ENCODE peak calls at places on chromosomes 7 and 10, in eight cellular contexts. One of them, this sample, is unnamed. For H3K4me1, the result is how much of the 10 kb centered on the place peaks cover.

GRCh38 chr10:97779975-97780374 is 8.2 kb upstream of the SFRP5 start:
- DNase-seq in GM12878: no peak
- DNase-seq in H1: no peak
- DNase-seq in A549: no peak
- DNase-seq in endothelial cell of umbilical vein: no peak
- DNase-seq in K562: no peak
- DNase-seq in SK-N-SH: no peak
- DNase-seq in HepG2: no peak
- DNase-seq in this sample: no peak

GRCh38 chr10:100132427-100132826 is 50.8 kb upstream of the CPN1 start:
- DNase-seq in GM12878: no peak
- DNase-seq in H1: no peak
- DNase-seq in A549: no peak
- DNase-seq in endothelial cell of umbilical vein: no peak
- DNase-seq in K562: no peak
- DNase-seq in SK-N-SH: no peak
- DNase-seq in HepG2: no peak
- DNase-seq in this sample: no peak

GRCh38 chr7:11328309-11328708 is 354.6 kb downstream of the PHF14 start:
- DNase-seq in GM12878: no peak
- DNase-seq in H1: no peak
- DNase-seq in A549: no peak
- DNase-seq in endothelial cell of umbilical vein: no peak
- DNase-seq in K562: no peak
- DNase-seq in SK-N-SH: no peak
- DNase-seq in HepG2: no peak
- DNase-seq in this sample: no peak

GRCh38 chr10:23918839-23919238 is 290.1 kb upstream of the KIAA1217 start:
- DNase-seq in GM12878: no peak
- DNase-seq in H1: peak
- DNase-seq in A549: no peak
- DNase-seq in endothelial cell of umbilical vein: no peak
- DNase-seq in K562: no peak
- DNase-seq in SK-N-SH: no peak
- DNase-seq in HepG2: no peak
- DNase-seq in this sample: no peak

GRCh38 chr7:102313997-102314780 is 27.5 kb downstream of the SH2B2 start:
- DNase-seq in GM12878: no peak
- DNase-seq in H1: no peak
- DNase-seq in A549: no peak
- DNase-seq in endothelial cell of umbilical vein: no peak
- DNase-seq in K562: no peak
- DNase-seq in SK-N-SH: peak
- DNase-seq in HepG2: no peak
- DNase-seq in this sample: no peak

GRCh38 chr10:132616995-132617780 is 79.6 kb downstream of the INPP5A start:
- DNase-seq in GM12878: no peak
- DNase-seq in H1: no peak
- DNase-seq in A549: no peak
- DNase-seq in endothelial cell of umbilical vein: no peak
- DNase-seq in K562: no peak
- DNase-seq in SK-N-SH: no peak
- DNase-seq in HepG2: no peak
- DNase-seq in this sample: no peak

GRCh38 chr7:81173766-81174281 is 255.0 kb upstream of the SEMA3C start:
- DNase-seq in GM12878: no peak
- DNase-seq in H1: no peak
- DNase-seq in A549: no peak
- DNase-seq in endothelial cell of umbilical vein: peak
- DNase-seq in K562: no peak
- DNase-seq in SK-N-SH: no peak
- DNase-seq in HepG2: no peak
- DNase-seq in this sample: no peak

GRCh38 chr10:43263551-43264323 is 3.1 kb downstream of the RASGEF1A start:
- DNase-seq in GM12878: no peak
- DNase-seq in H1: no peak
- DNase-seq in A549: peak
- DNase-seq in endothelial cell of umbilical vein: no peak
- DNase-seq in K562: no peak
- DNase-seq in SK-N-SH: peak
- DNase-seq in HepG2: no peak
- DNase-seq in this sample: no peak

GRCh38 chr7:158812684-158813083 is 16.6 kb downstream of the ESYT2 start:
- DNase-seq in GM12878: no peak
- DNase-seq in H1: no peak
- DNase-seq in A549: no peak
- DNase-seq in endothelial cell of umbilical vein: no peak
- DNase-seq in K562: no peak
- DNase-seq in SK-N-SH: no peak
- DNase-seq in HepG2: no peak
- DNase-seq in this sample: no peak

GRCh38 chr10:86350897-86351296 is 15.7 kb downstream of the GRID1 start:
- DNase-seq in GM12878: no peak
- DNase-seq in H1: no peak
- DNase-seq in A549: no peak
- DNase-seq in endothelial cell of umbilical vein: no peak
- DNase-seq in K562: no peak
- DNase-seq in SK-N-SH: no peak
- DNase-seq in HepG2: no peak
- DNase-seq in this sample: no peak

GRCh38 chr10:104297697-104298660 is 29.0 kb downstream of the GSTO2 start:
- DNase-seq in GM12878: no peak
- DNase-seq in H1: peak
- DNase-seq in A549: peak
- DNase-seq in endothelial cell of umbilical vein: no peak
- DNase-seq in K562: peak
- DNase-seq in SK-N-SH: no peak
- DNase-seq in HepG2: no peak
- DNase-seq in this sample: no peak

GRCh38 chr7:2641406-2642393 is 9.9 kb downstream of the TTYH3 start:
- DNase-seq in GM12878: peak
- DNase-seq in H1: no peak
- DNase-seq in A549: no peak
- DNase-seq in endothelial cell of umbilical vein: peak
- DNase-seq in K562: no peak
- DNase-seq in SK-N-SH: peak
- DNase-seq in HepG2: peak
- DNase-seq in this sample: no peak

GRCh38 chr7:131502810-131503545 is 53.5 kb downstream of the PODXL start:
- DNase-seq in GM12878: no peak
- DNase-seq in H1: no peak
- DNase-seq in A549: no peak
- DNase-seq in endothelial cell of umbilical vein: no peak
- DNase-seq in K562: peak
- DNase-seq in SK-N-SH: peak
- DNase-seq in HepG2: peak
- DNase-seq in this sample: no peak

GRCh38 chr10:48798486-48799254 is 114.0 kb downstream of the WDFY4 start:
- DNase-seq in GM12878: no peak
- DNase-seq in H1: no peak
- DNase-seq in A549: no peak
- DNase-seq in endothelial cell of umbilical vein: peak
- DNase-seq in K562: no peak
- DNase-seq in SK-N-SH: no peak
- DNase-seq in HepG2: no peak
- DNase-seq in this sample: no peak

GRCh38 chr10:5500162-5500670 is 846 bp upstream of the CALML5 start:
- DNase-seq in GM12878: no peak
- DNase-seq in H1: no peak
- DNase-seq in A549: no peak
- DNase-seq in endothelial cell of umbilical vein: no peak
- DNase-seq in K562: no peak
- DNase-seq in SK-N-SH: no peak
- DNase-seq in HepG2: no peak
- DNase-seq in this sample: no peak

GRCh38 chr10:68242051-68242450 is 10.1 kb upstream of the ATOH7 start:
- DNase-seq in GM12878: no peak
- DNase-seq in H1: no peak
- DNase-seq in A549: no peak
- DNase-seq in endothelial cell of umbilical vein: no peak
- DNase-seq in K562: no peak
- DNase-seq in SK-N-SH: no peak
- DNase-seq in HepG2: no peak
- DNase-seq in this sample: no peak

GRCh38 chr7:155251831-155252230 is 45.8 kb upstream of the INSIG1 start:
- DNase-seq in GM12878: no peak
- DNase-seq in H1: no peak
- DNase-seq in A549: no peak
- DNase-seq in endothelial cell of umbilical vein: no peak
- DNase-seq in K562: no peak
- DNase-seq in SK-N-SH: peak
- DNase-seq in HepG2: no peak
- DNase-seq in this sample: no peak

GRCh38 chr7:107940951-107941350 is 50.0 kb downstream of the DLD start:
- DNase-seq in GM12878: no peak
- DNase-seq in H1: no peak
- DNase-seq in A549: no peak
- DNase-seq in endothelial cell of umbilical vein: no peak
- DNase-seq in K562: no peak
- DNase-seq in SK-N-SH: no peak
- DNase-seq in HepG2: no peak
- DNase-seq in this sample: no peak

GRCh38 chr10:121168513-121169216 is 317.5 kb downstream of the WDR11 start:
- DNase-seq in GM12878: no peak
- DNase-seq in H1: peak
- DNase-seq in A549: no peak
- DNase-seq in endothelial cell of umbilical vein: no peak
- DNase-seq in K562: no peak
- DNase-seq in SK-N-SH: no peak
- DNase-seq in HepG2: no peak
- DNase-seq in this sample: peak

GRCh38 chr10:51699475-51700227 is at the start of gene CSTF2T:
- DNase-seq in GM12878: peak
- DNase-seq in H1: peak
- DNase-seq in A549: peak
- DNase-seq in endothelial cell of umbilical vein: peak
- DNase-seq in K562: peak
- DNase-seq in SK-N-SH: peak
- DNase-seq in HepG2: peak
- DNase-seq in this sample: peak

DNA sequence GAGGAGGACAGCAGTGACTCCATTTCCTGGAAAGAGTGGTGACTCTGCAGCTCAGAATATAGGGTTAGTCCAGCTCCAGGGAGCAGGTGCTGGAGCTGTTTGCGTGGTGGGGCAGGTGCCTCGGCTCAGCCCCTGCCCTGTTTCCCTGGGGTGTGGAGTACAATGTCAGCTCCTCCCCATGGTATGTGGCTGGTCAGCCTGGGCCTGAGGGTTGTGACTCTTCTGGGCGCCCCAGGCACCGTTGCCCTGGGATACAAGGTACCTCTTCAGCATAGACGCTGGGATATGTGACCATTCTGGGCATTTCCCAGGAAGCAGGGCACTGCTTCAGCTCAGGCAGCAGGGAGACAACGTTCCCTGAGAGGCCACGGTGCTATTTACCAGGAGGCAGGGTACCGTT is 16.1 kb downstream of the GTPBP4 start:
- DNase-seq in GM12878: no peak
- DNase-seq in H1: no peak
- DNase-seq in A549: no peak
- DNase-seq in endothelial cell of umbilical vein: no peak
- DNase-seq in K562: no peak
- DNase-seq in SK-N-SH: no peak
- DNase-seq in HepG2: no peak
- DNase-seq in this sample: no peak
- H3K4me1 ChIP-seq in GM12878: under half
- H3K4me1 ChIP-seq in H1: under half
- H3K4me1 ChIP-seq in A549: under half
- H3K4me1 ChIP-seq in endothelial cell of umbilical vein: under half
- H3K4me1 ChIP-seq in K562: under half
- H3K4me1 ChIP-seq in SK-N-SH: under half
- H3K4me1 ChIP-seq in HepG2: under half
- H3K4me1 ChIP-seq in this sample: under half

DNA sequence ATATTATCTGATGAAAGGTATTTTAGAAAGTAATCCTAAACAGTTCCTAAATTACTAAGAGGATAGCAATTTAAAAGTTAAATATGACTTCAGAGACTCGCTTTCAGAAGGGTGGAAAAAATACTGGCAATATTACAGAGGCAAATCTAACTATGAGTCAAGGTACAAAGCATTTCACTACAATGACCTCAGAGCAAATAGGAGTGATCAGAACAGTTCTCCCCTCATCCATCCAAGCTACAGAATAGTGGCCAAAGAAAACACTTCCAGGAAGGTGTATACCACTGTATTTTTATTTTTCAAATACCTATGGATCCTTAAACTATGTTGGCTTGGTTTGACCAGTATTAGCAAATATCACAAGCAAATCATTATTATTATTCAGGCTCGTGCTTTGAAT is 112.8 kb upstream of the ODAD2 start:
- DNase-seq in GM12878: no peak
- DNase-seq in H1: no peak
- DNase-seq in A549: no peak
- DNase-seq in endothelial cell of umbilical vein: peak
- DNase-seq in K562: no peak
- DNase-seq in SK-N-SH: no peak
- DNase-seq in HepG2: no peak
- DNase-seq in this sample: peak
- TF ChIP-seq MAX in GM12878: no peak
- TF ChIP-seq MAX in H1: no peak
- TF ChIP-seq MAX in A549: no peak
- TF ChIP-seq MAX in endothelial cell of umbilical vein: no peak
- TF ChIP-seq MAX in K562: no peak
- TF ChIP-seq MAX in SK-N-SH: no peak
- TF ChIP-seq MAX in HepG2: no peak
- TF ChIP-seq MAX in this sample: no peak

DNA sequence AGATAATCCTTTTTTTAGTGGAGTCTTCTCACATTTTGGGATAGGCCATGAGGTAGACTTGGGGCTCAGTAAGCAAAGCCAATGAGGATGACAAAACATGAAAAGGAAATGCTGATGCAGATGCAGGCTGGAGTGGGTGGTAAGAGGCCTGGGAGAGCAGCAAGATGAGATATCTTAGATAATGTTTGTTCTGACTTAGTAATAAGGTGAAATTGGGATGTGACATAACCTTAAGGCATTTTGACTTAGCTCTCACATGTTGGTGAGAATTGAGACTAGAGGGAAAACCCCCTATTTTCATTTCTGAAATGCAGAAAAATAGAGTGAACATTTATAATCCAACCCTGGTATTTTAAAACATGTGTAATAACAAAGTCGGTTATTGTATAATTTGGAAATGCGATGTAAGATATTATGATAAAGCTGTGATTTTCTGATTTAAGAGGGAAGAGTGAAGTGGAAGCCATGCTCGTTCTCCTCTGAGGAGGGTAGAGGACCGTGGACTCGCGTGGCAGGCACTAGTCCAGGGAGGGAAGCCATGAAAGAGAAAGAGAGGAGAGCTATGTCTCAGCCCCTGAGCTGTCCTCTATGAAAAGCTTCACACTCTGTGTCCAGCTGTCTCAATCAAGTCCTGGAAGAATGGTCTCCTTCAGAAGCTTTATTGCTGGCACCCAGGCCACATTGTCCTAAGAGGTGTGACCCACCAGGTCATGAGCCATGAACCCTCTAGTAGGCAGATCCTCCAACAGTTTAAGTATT is 57.3 kb downstream of the ST7 start:
- DNase-seq in GM12878: peak
- DNase-seq in H1: no peak
- DNase-seq in A549: no peak
- DNase-seq in endothelial cell of umbilical vein: no peak
- DNase-seq in K562: no peak
- DNase-seq in SK-N-SH: no peak
- DNase-seq in HepG2: no peak
- DNase-seq in this sample: no peak
- H3K4me1 ChIP-seq in GM12878: under half
- H3K4me1 ChIP-seq in H1: under half
- H3K4me1 ChIP-seq in A549: under half
- H3K4me1 ChIP-seq in endothelial cell of umbilical vein: under half
- H3K4me1 ChIP-seq in K562: half or more
- H3K4me1 ChIP-seq in SK-N-SH: under half
- H3K4me1 ChIP-seq in HepG2: under half
- H3K4me1 ChIP-seq in this sample: under half

GRCh38 chr7:23470290-23471089 is at the start of gene IGF2BP3:
- DNase-seq in GM12878: peak
- DNase-seq in H1: peak
- DNase-seq in A549: peak
- DNase-seq in endothelial cell of umbilical vein: peak
- DNase-seq in K562: peak
- DNase-seq in SK-N-SH: peak
- DNase-seq in HepG2: peak
- DNase-seq in this sample: peak
- TF ChIP-seq MAX in GM12878: peak
- TF ChIP-seq MAX in H1: peak
- TF ChIP-seq MAX in A549: peak
- TF ChIP-seq MAX in endothelial cell of umbilical vein: peak
- TF ChIP-seq MAX in K562: peak
- TF ChIP-seq MAX in SK-N-SH: peak
- TF ChIP-seq MAX in HepG2: peak
- TF ChIP-seq MAX in this sample: no peak